ENCODE peak calls at places on chromosomes 6 and 20, in five cellular contexts. L is GM23248, S is coronary artery, Z is AG04450, D is GM12878. E is an unnamed sample.

GRCh38 chr20:40754372-40754943 is 65.4 kb upstream of the MAFB start:
- DNase-seq in L (no peak), S (no peak), Z (no peak), D (no peak), E (no peak)

GRCh38 chr6:155227076-155227475 is 36.7 kb upstream of the CLDN20 start:
- DNase-seq in L (no peak), S (no peak), Z (no peak), D (no peak), E (no peak)

GRCh38 chr6:73696990-73697651 is 1.1 kb downstream of the CD109 start:
- DNase-seq in L (peak), S (no peak), Z (no peak), D (no peak), E (no peak)

GRCh38 chr6:13733178-13733851 is 21.7 kb upstream of the RANBP9 start:
- DNase-seq in L (peak), S (no peak), Z (peak), D (no peak), E (peak)

GRCh38 chr20:57620274-57620990 is at the start of gene ZBP1:
- DNase-seq in L (no peak), S (peak), Z (no peak), D (peak), E (peak)

GRCh38 chr6:14622878-14623542 is 505.4 kb downstream of the CD83 start:
- DNase-seq in L (no peak), S (no peak), Z (no peak), D (no peak), E (no peak)

GRCh38 chr6:54813901-54814300 is 32.7 kb upstream of the FAM83B start:
- DNase-seq in L (no peak), S (no peak), Z (no peak), D (no peak), E (no peak)

GRCh38 chr6:41759905-41760579 is 12.8 kb upstream of the PGC start:
- DNase-seq in L (no peak), S (no peak), Z (no peak), D (no peak), E (no peak)

DNA sequence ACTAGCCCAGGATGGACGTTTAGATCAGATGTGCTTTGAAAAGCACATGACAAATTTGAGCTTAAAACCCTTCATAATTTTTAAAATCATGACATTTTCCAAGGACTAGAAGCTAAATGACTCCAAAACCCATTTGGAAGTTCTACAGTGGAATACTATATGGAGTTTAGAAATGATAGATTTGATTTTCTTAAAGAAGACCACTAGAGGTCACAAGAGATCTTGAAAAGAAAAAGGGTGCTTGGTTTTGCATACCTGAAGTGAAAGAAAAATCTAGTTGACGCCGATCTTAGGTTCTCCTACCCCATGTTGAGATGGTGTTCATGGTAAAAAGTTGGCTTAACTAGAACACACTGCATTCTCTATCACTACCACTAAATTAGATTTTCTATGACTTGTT is 31.5 kb downstream of the CFAP61 start:
- DNase-seq in L (peak), S (no peak), Z (no peak), D (peak), E (peak)
- H3K4me3 ChIP-seq in L (no peak), S (no peak), Z (no peak), D (no peak), E (peak)

GRCh38 chr6:53730767-53731166 is 64.0 kb upstream of the LRRC1 start:
- DNase-seq in L (no peak), S (no peak), Z (no peak), D (no peak), E (no peak)
- H3K27ac ChIP-seq in L (no peak), S (no peak), Z (no peak), D (no peak), E (no peak)

GRCh38 chr20:3755814-3756480 is 11.6 kb downstream of the ADISSP start:
- DNase-seq in L (no peak), S (no peak), Z (no peak), D (no peak), E (no peak)
- H3K4me3 ChIP-seq in L (no peak), S (no peak), Z (no peak), D (no peak), E (no peak)

DNA sequence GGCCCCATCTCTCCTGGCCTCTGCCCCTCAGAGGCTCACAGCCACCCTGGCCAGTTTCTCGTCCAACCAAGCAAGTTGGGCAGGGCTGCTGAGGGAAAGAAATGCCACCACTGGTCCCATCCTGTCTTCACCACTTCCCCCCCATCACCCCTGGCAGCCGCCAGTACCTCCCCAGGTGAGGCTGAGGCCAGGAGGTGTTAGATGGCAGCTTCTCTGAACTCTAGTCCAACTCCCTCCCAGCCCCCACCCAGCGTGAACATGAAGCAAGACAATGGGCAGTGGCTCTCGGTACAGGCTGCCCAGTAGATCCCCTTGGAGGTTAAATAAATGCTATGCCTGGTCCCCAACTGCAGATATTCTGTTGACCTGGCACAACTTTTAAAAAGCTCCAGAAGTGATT is 25.9 kb downstream of the KCNK5 start:
- DNase-seq in L (no peak), S (no peak), Z (no peak), D (no peak), E (no peak)
- H3K27ac ChIP-seq in L (no peak), S (no peak), Z (no peak), D (no peak), E (no peak)

GRCh38 chr6:111791415-111791814 is 81.8 kb downstream of the FYN start:
- DNase-seq in L (peak), S (no peak), Z (no peak), D (no peak), E (peak)
- H3K4me3 ChIP-seq in L (no peak), S (no peak), Z (no peak), D (peak), E (no peak)

GRCh38 chr6:43516367-43516696 is 394 bp downstream of the YIPF3 start:
- DNase-seq in L (no peak), S (no peak), Z (no peak), D (no peak), E (no peak)

GRCh38 chr6:43516697-43517502 is at the start of the genes POLR1C and YIPF3:
- DNase-seq in L (peak), S (peak), Z (peak), D (peak), E (peak)

GRCh38 chr6:43511824-43512415 is 1.8 kb upstream of the LRRC73 start:
- DNase-seq in L (no peak), S (no peak), Z (no peak), D (no peak), E (no peak)

GRCh38 chr6:43517503-43518357 is 841 bp downstream of the POLR1C start:
- DNase-seq in L (peak), S (no peak), Z (no peak), D (no peak), E (no peak)

GRCh38 chr6:43515808-43516207 is 918 bp downstream of the YIPF3 start:
- DNase-seq in L (no peak), S (no peak), Z (no peak), D (no peak), E (no peak)
- H3K27ac ChIP-seq in L (peak), S (peak), Z (no peak), D (peak), E (no peak)

GRCh38 chr6:1885576-1886003 is 275.9 kb downstream of the FOXC1 start:
- DNase-seq in L (no peak), S (no peak), Z (no peak), D (no peak), E (peak)
- H3K4me3 ChIP-seq in L (no peak), S (peak), Z (no peak), D (no peak), E (no peak)

GRCh38 chr6:31945507-31946369 is at the start of gene CFB:
- DNase-seq in L (peak), S (peak), Z (peak), D (no peak), E (no peak)
- H3K27ac ChIP-seq in L (peak), S (peak), Z (peak), D (no peak), E (no peak)

GRCh38 chr6:48764261-48764660 is 653.3 kb upstream of the PTCHD4 start:
- DNase-seq in L (no peak), S (no peak), Z (no peak), D (no peak), E (no peak)

GRCh38 chr6:48766349-48766748 is 655.4 kb upstream of the PTCHD4 start:
- DNase-seq in L (peak), S (no peak), Z (peak), D (no peak), E (no peak)

GRCh38 chr6:48765352-48765961 is 654.5 kb upstream of the PTCHD4 start:
- DNase-seq in L (peak), S (no peak), Z (peak), D (no peak), E (peak)
- H3K4me3 ChIP-seq in L (no peak), S (no peak), Z (no peak), D (no peak), E (no peak)

DNA sequence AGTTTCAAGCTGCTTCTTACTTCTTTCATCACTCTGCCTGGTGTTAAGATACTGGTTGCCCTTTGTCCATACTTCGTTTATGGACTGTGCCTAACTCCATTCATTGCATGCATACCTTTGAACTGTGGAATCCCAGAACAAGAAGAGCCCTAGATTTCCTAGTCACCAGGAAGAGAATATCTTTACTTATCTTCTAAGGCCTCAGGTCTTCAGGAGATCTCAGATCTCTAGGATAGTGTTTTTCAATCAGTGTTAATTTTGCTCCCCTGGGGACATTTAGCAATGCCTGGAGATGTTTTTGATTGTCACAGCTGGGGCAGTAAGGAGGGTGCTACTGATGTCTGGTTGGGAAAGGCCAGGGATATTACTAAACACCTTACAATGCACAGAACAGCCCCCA is 35.5 kb upstream of the GJA1 start:
- DNase-seq in L (no peak), S (no peak), Z (no peak), D (no peak), E (no peak)
- H3K27ac ChIP-seq in L (no peak), S (no peak), Z (no peak), D (no peak), E (no peak)

E was measured in SJCRH30.